ENCODE peak calls at places on chromosomes 6 and 20, in four cellular contexts. One of them, this sample, is unnamed.

GRCh38 chr6:135440087-135440792 is 57.3 kb downstream of the AHI1 start:
- DNase-seq in K562: no peak
- DNase-seq in GM12878: no peak
- DNase-seq in HepG2: no peak
- DNase-seq in this sample: no peak

GRCh38 chr6:160178271-160178670 is 56.7 kb downstream of the SLC22A1 start:
- DNase-seq in K562: no peak
- DNase-seq in HepG2: no peak
- DNase-seq in GM12878: no peak
- DNase-seq in this sample: no peak

GRCh38 chr6:2914318-2914660 is 11.2 kb upstream of the SERPINB9 start:
- DNase-seq in K562: no peak
- DNase-seq in GM12878: no peak
- DNase-seq in HepG2: no peak
- DNase-seq in this sample: no peak

GRCh38 chr6:46053034-46053933 is 37.6 kb upstream of the CLIC5 start:
- DNase-seq in K562: no peak
- DNase-seq in GM12878: no peak
- DNase-seq in HepG2: no peak
- DNase-seq in this sample: no peak

GRCh38 chr20:40506567-40506966 is 182.5 kb downstream of the MAFB start:
- DNase-seq in HepG2: peak
- DNase-seq in K562: peak
- DNase-seq in GM12878: no peak
- DNase-seq in this sample: peak

GRCh38 chr6:166595061-166595780 is 8.7 kb upstream of the RAMACL start:
- DNase-seq in HepG2: no peak
- DNase-seq in K562: no peak
- DNase-seq in GM12878: no peak
- DNase-seq in this sample: no peak

GRCh38 chr6:34312259-34312658 is 63.5 kb upstream of the SMIM29 start:
- DNase-seq in HepG2: no peak
- DNase-seq in GM12878: no peak
- DNase-seq in K562: no peak
- DNase-seq in this sample: no peak

GRCh38 chr6:97626586-97627441 is 343.8 kb upstream of the MMS22L start:
- DNase-seq in K562: no peak
- DNase-seq in HepG2: no peak
- DNase-seq in GM12878: no peak
- DNase-seq in this sample: no peak

GRCh38 chr6:27890351-27891299 is 21.6 kb downstream of the OR2B2 start:
- DNase-seq in HepG2: no peak
- DNase-seq in K562: peak
- DNase-seq in GM12878: peak
- DNase-seq in this sample: peak

GRCh38 chr6:39086294-39086693 is 28.7 kb downstream of the SAYSD1 start:
- DNase-seq in HepG2: no peak
- DNase-seq in K562: no peak
- DNase-seq in GM12878: peak
- DNase-seq in this sample: no peak

GRCh38 chr20:9206486-9206885 is 137.6 kb downstream of the PLCB4 start:
- DNase-seq in K562: no peak
- DNase-seq in GM12878: no peak
- DNase-seq in HepG2: no peak
- DNase-seq in this sample: no peak

GRCh38 chr6:4756247-4756646 is 20.0 kb upstream of the CDYL start:
- DNase-seq in HepG2: no peak
- DNase-seq in K562: no peak
- DNase-seq in GM12878: no peak
- DNase-seq in this sample: no peak

GRCh38 chr6:169782966-169783760 is 31.7 kb downstream of the ERMARD start:
- DNase-seq in HepG2: no peak
- DNase-seq in GM12878: no peak
- DNase-seq in K562: no peak
- DNase-seq in this sample: no peak

GRCh38 chr20:35718972-35719635 is 19.9 kb downstream of the ROMO1 start:
- DNase-seq in HepG2: no peak
- DNase-seq in K562: no peak
- DNase-seq in GM12878: no peak
- DNase-seq in this sample: no peak

GRCh38 chr6:64477311-64477850 is 841.8 kb downstream of the PHF3 start:
- DNase-seq in K562: no peak
- DNase-seq in GM12878: no peak
- DNase-seq in HepG2: no peak
- DNase-seq in this sample: no peak

GRCh38 chr6:89313006-89313405 is 2.1 kb downstream of the GABRR2 start:
- DNase-seq in K562: no peak
- DNase-seq in HepG2: no peak
- DNase-seq in GM12878: no peak
- DNase-seq in this sample: no peak

GRCh38 chr6:21333715-21334114 is 259.8 kb upstream of the SOX4 start:
- DNase-seq in GM12878: no peak
- DNase-seq in K562: no peak
- DNase-seq in HepG2: no peak
- DNase-seq in this sample: no peak

GRCh38 chr6:21327326-21328140 is 266.0 kb upstream of the SOX4 start:
- DNase-seq in GM12878: no peak
- DNase-seq in HepG2: no peak
- DNase-seq in K562: no peak
- DNase-seq in this sample: no peak

GRCh38 chr6:21337263-21337662 is 256.3 kb upstream of the SOX4 start:
- DNase-seq in GM12878: no peak
- DNase-seq in K562: no peak
- DNase-seq in HepG2: no peak
- DNase-seq in this sample: no peak

GRCh38 chr6:21331221-21331620 is 262.3 kb upstream of the SOX4 start:
- DNase-seq in HepG2: no peak
- DNase-seq in K562: no peak
- DNase-seq in GM12878: no peak
- DNase-seq in this sample: no peak

DNA sequence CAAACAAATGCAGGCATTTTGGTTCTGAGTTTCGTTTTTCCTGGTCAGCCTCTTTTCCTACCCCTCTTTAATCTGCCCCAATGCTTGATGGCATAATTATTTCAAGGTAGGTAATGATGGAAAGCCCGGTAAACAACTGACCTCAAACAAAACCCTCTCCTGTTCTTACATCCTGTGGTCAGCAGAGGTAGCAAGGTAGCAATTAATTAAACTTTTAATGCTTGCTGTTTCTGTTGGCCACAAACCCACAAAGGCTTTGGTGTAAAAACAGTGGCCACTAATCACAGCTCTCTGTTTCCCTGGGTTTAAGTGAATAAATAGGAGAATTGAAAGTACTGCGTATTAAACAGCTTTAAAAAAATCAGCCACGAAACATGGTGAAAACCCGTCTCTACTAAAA is 261.5 kb upstream of the SOX4 start:
- DNase-seq in HepG2: no peak
- DNase-seq in GM12878: no peak
- DNase-seq in K562: no peak
- DNase-seq in this sample: no peak
- TF ChIP-seq CHD4 in HepG2: no peak
- TF ChIP-seq CHD4 in GM12878: no peak
- TF ChIP-seq CHD4 in K562: no peak
- TF ChIP-seq CHD4 in this sample: no peak

GRCh38 chr6:66278115-66278514 is 571.1 kb upstream of the EYS start:
- DNase-seq in K562: no peak
- DNase-seq in HepG2: no peak
- DNase-seq in GM12878: no peak
- DNase-seq in this sample: no peak

GRCh38 chr6:66277400-66277799 is 570.4 kb upstream of the EYS start:
- DNase-seq in K562: no peak
- DNase-seq in GM12878: no peak
- DNase-seq in HepG2: no peak
- DNase-seq in this sample: no peak
- H3K4me3 ChIP-seq in K562: no peak
- H3K4me3 ChIP-seq in GM12878: no peak
- H3K4me3 ChIP-seq in HepG2: no peak
- H3K4me3 ChIP-seq in this sample: no peak

GRCh38 chr6:48281217-48281616 is 170.2 kb upstream of the PTCHD4 start:
- DNase-seq in K562: no peak
- DNase-seq in HepG2: no peak
- DNase-seq in GM12878: no peak
- DNase-seq in this sample: no peak
- TF ChIP-seq CHD4 in K562: no peak
- TF ChIP-seq CHD4 in HepG2: no peak
- TF ChIP-seq CHD4 in GM12878: no peak
- TF ChIP-seq CHD4 in this sample: no peak

GRCh38 chr20:46020515-46020914 is 8.5 kb upstream of the SLC12A5 start:
- DNase-seq in GM12878: no peak
- DNase-seq in K562: no peak
- DNase-seq in HepG2: no peak
- DNase-seq in this sample: no peak
- H3K4me3 ChIP-seq in GM12878: no peak
- H3K4me3 ChIP-seq in K562: no peak
- H3K4me3 ChIP-seq in HepG2: peak
- H3K4me3 ChIP-seq in this sample: no peak

GRCh38 chr20:37699202-37699601 is 5.4 kb downstream of the CTNNBL1 start:
- DNase-seq in K562: no peak
- DNase-seq in GM12878: no peak
- DNase-seq in HepG2: no peak
- DNase-seq in this sample: no peak

GRCh38 chr20:37695684-37696342 is 2.0 kb downstream of the CTNNBL1 start:
- DNase-seq in GM12878: no peak
- DNase-seq in K562: no peak
- DNase-seq in HepG2: no peak
- DNase-seq in this sample: no peak

GRCh38 chr20:37693203-37693602 is 627 bp upstream of the CTNNBL1 start:
- DNase-seq in GM12878: no peak
- DNase-seq in HepG2: no peak
- DNase-seq in K562: no peak
- DNase-seq in this sample: no peak

GRCh38 chr20:37693629-37694626 is at the start of gene CTNNBL1:
- DNase-seq in HepG2: peak
- DNase-seq in GM12878: peak
- DNase-seq in K562: peak
- DNase-seq in this sample: peak

GRCh38 chr20:37697314-37697713 is 3.5 kb downstream of the CTNNBL1 start:
- DNase-seq in K562: no peak
- DNase-seq in HepG2: no peak
- DNase-seq in GM12878: peak
- DNase-seq in this sample: no peak
- TF ChIP-seq CHD4 in K562: no peak
- TF ChIP-seq CHD4 in HepG2: no peak
- TF ChIP-seq CHD4 in GM12878: no peak
- TF ChIP-seq CHD4 in this sample: no peak

This sample was measured in A549.